ENCODE peak calls at places on chromosomes 2 and 18, in four cellular contexts. A is suprapubic skin, J is HepG2, S is stomach. B is an unnamed sample. For H3K27me3, the result is how much of the 10 kb centered on the place peaks cover.

GRCh38 chr2:215436705-215437570 is 1.1 kb upstream of the FN1 start:
- DNase-seq in A (peak), J (no peak), S (peak), B (no peak)

GRCh38 chr18:12254137-12254819 is at the start of gene CIDEA:
- DNase-seq in A (no peak), J (no peak), S (no peak), B (no peak)

GRCh38 chr18:39057423-39058057 is 1491.9 kb upstream of the CELF4 start:
- DNase-seq in A (no peak), J (no peak), S (no peak), B (no peak)

GRCh38 chr2:195477248-195477995 is 179.6 kb upstream of the SLC39A10 start:
- DNase-seq in A (no peak), J (no peak), S (no peak), B (no peak)

GRCh38 chr2:240946046-240946445 is 39.9 kb downstream of the CROCC2 start:
- DNase-seq in A (peak), J (no peak), S (peak), B (peak)

GRCh38 chr2:173028671-173029070 is 47.0 kb upstream of the MAP3K20 start:
- DNase-seq in A (no peak), J (no peak), S (no peak), B (no peak)

GRCh38 chr18:33231474-33232317 is 208.8 kb downstream of the CCDC178 start:
- DNase-seq in A (no peak), J (peak), S (peak), B (peak)

GRCh38 chr18:3177902-3178687 is 41.7 kb downstream of the MYOM1 start:
- DNase-seq in A (peak), J (no peak), S (peak), B (peak)

GRCh38 chr2:227464356-227464755 is 7.6 kb upstream of the AGFG1 start:
- DNase-seq in A (no peak), J (no peak), S (no peak), B (no peak)

GRCh38 chr2:25250331-25251031 is 82.1 kb upstream of the POMC start:
- DNase-seq in A (no peak), J (no peak), S (no peak), B (no peak)

GRCh38 chr2:134144081-134144596 is 109.7 kb upstream of the MGAT5 start:
- DNase-seq in A (no peak), J (no peak), S (no peak), B (no peak)

GRCh38 chr18:55048892-55049291 is 89.6 kb upstream of the CCDC68 start:
- DNase-seq in A (no peak), J (no peak), S (no peak), B (no peak)

GRCh38 chr2:1824202-1824905 is 80.0 kb upstream of the PXDN start:
- DNase-seq in A (no peak), J (no peak), S (no peak), B (no peak)

GRCh38 chr2:170815746-170816498 is 765 bp upstream of the GAD1 start:
- DNase-seq in A (no peak), J (peak), S (peak), B (peak)

GRCh38 chr18:76528477-76529432 is 33.7 kb upstream of the ZNF516 start:
- DNase-seq in A (no peak), J (peak), S (peak), B (peak)

DNA sequence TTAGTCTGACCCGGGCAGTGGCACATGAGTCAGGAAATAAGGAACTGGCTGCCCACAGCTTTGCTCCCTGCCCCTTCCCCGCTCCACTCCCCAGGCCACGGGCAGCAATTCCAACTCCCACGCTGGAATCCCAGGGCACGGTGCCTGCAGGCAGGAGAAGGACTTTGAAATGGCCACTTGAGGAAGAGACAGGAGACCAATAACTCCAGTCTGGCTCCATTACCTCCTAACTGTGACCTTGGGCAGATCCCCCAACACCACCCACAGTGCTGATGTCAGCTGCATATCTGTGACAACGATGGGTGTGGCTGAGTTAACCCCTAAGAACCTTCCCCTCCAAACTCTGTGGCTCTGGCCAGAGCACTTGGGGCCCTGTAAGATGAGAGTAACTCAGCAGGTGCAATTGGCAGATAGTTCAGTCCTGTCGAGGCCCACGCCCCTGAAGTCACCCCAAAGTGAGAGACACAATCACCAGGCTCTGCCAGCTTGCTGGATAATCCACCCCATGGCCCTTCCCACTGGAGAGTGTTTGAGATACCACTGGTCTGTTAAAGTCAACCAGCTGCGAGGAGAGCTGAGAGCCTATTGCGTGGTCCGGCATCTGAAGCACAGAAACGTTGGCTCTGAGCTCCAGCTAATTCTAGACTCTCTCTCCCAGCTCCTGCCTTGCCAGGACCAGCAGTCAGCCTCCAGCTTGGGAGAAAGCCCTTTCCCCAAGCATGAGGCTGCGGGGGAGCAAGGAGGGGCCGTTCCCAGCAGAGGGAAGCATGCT is 175.2 kb downstream of the TNS1 start:
- DNase-seq in A (no peak), J (no peak), S (no peak), B (no peak)
- TF ChIP-seq EP300 in A (no peak), J (no peak), S (no peak), B (peak)

GRCh38 chr18:64333584-64333983 is 184.7 kb upstream of the LINC00305 start:
- DNase-seq in A (no peak), J (no peak), S (no peak), B (no peak)
- H3K27me3 ChIP-seq in A (under half), J (under half), S (under half), B (under half)

GRCh38 chr2:127917916-127918315 is 32.2 kb upstream of the AMMECR1L start:
- DNase-seq in A (no peak), J (no peak), S (no peak), B (no peak)
- TF ChIP-seq CTCF in A (no peak), J (no peak), S (no peak), B (no peak)

GRCh38 chr2:122340246-122340645 is 584.8 kb downstream of the TSN start:
- DNase-seq in A (no peak), J (no peak), S (no peak), B (no peak)
- TF ChIP-seq EP300 in A (no peak), J (no peak), S (no peak), B (no peak)

GRCh38 chr2:110216199-110216598 is 3.9 kb upstream of the MTLN start:
- DNase-seq in A (no peak), J (no peak), S (no peak), B (no peak)

GRCh38 chr2:110211938-110212858 is at the start of gene MTLN:
- DNase-seq in A (no peak), J (peak), S (peak), B (peak)

GRCh38 chr2:110216803-110217202 is 4.5 kb upstream of the MTLN start:
- DNase-seq in A (no peak), J (no peak), S (no peak), B (no peak)

GRCh38 chr2:110219496-110220192 is 7.3 kb upstream of the MTLN start:
- DNase-seq in A (no peak), J (no peak), S (no peak), B (no peak)

GRCh38 chr2:110215566-110216158 is 3.3 kb upstream of the MTLN start:
- DNase-seq in A (no peak), J (no peak), S (no peak), B (no peak)
- H3K27me3 ChIP-seq in A (under half), J (under half), S (under half), B (under half)

GRCh38 chr2:225415809-225416208 is 16.3 kb downstream of the NYAP2 start:
- DNase-seq in A (no peak), J (no peak), S (no peak), B (no peak)

GRCh38 chr2:225416616-225417367 is 17.3 kb downstream of the NYAP2 start:
- DNase-seq in A (no peak), J (no peak), S (no peak), B (no peak)

GRCh38 chr2:225414902-225415301 is 15.4 kb downstream of the NYAP2 start:
- DNase-seq in A (no peak), J (no peak), S (no peak), B (no peak)

DNA sequence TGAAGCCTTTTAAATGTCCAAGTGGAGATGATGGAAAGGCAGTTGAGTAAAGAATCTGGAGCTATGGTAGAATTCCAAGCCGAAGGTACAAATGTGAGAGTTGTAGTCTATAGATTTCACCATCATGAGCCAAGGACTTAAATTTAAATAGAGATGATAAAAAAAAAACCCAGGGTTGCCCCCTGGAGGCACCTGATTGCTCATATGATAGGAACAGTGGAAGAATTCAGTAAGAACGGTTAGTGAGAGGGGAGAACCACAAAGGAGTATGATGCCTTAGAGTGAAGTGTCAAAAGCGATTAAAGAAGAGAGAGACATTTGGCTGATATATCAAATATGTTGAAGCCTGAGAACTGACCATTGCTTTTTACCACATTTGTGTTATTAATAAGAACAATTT is 11.9 kb downstream of the NYAP2 start:
- DNase-seq in A (no peak), J (no peak), S (no peak), B (no peak)
- TF ChIP-seq CTCF in A (no peak), J (no peak), S (no peak), B (no peak)

GRCh38 chr2:201857326-201857725 is 51.0 kb downstream of the CDK15 start:
- DNase-seq in A (no peak), J (no peak), S (no peak), B (no peak)

GRCh38 chr2:201858267-201858666 is 51.9 kb downstream of the CDK15 start:
- DNase-seq in A (no peak), J (no peak), S (no peak), B (no peak)

GRCh38 chr2:201858781-201859180 is 52.4 kb downstream of the CDK15 start:
- DNase-seq in A (no peak), J (no peak), S (no peak), B (no peak)

GRCh38 chr2:201859886-201860285 is 53.5 kb downstream of the CDK15 start:
- DNase-seq in A (no peak), J (no peak), S (no peak), B (no peak)

DNA sequence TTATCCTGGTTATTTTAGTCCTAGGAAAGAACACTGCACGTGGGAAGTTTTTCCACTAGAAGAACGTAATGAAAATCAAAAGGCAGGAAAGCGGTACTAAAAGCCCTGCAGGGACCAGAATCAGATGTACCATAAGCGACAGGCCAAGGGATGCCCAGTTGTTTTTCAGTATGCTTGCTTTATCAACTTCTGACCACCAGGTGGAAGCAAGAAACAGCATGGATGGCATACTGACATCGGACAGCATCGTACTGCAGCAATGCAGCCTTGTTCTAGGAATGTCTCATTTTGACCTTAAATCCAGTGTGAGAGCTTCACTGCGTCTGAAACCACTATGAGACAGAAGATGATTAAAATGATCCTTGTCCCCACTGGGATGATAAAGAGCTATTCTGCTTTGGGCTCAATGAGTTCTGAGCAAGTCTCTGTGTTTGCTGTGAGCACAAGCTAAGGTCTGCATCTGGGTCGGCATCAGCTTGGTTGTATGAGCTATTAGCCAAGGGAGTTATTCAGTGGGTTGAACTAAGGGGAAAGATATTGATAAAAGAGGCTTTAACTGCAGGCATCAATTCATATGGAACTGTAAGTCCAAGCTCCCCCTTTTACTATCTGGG is 54.3 kb downstream of the CDK15 start:
- DNase-seq in A (no peak), J (peak), S (peak), B (no peak)
- TF ChIP-seq EP300 in A (no peak), J (no peak), S (no peak), B (peak)

B was measured in tibial nerve.